ENCODE peak calls at places on chromosomes 2 and 18, in ten cellular contexts. T, Q, U, S, M, F, I, P, A and K are unnamed samples. For H3K4me1, the result is how much of the 10 kb centered on the place peaks cover.

GRCh38 chr18:34031810-34032209 is 192.9 kb downstream of the NOL4 start:
- DNase-seq in M (no peak), S (peak), I (no peak), T (no peak), P (no peak), Q (no peak), A (no peak), F (no peak), U (peak), K (no peak)

GRCh38 chr2:74238879-74239278 is 40.5 kb downstream of the MTHFD2 start:
- DNase-seq in S (no peak), F (no peak), I (no peak), T (no peak), P (no peak), A (no peak), M (peak), Q (peak), U (no peak), K (no peak)

GRCh38 chr2:85635636-85636035 is 19.6 kb downstream of the USP39 start:
- DNase-seq in P (no peak), S (no peak), A (no peak), F (no peak), U (no peak), Q (no peak), T (no peak), M (peak), I (no peak), K (no peak)

GRCh38 chr2:47232738-47233415 is 77.8 kb upstream of the STPG4 start:
- DNase-seq in A (no peak), S (no peak), U (no peak), I (no peak), M (no peak), P (no peak), F (no peak), T (no peak), Q (peak), K (no peak)

GRCh38 chr18:39485696-39486095 is 1920.1 kb upstream of the CELF4 start:
- DNase-seq in S (no peak), I (no peak), A (no peak), M (no peak), F (no peak), P (no peak), Q (no peak), U (no peak), T (no peak), K (no peak)

GRCh38 chr18:75218524-75218923 is 7.9 kb downstream of the TSHZ1 start:
- DNase-seq in A (no peak), I (no peak), T (no peak), F (no peak), Q (no peak), S (no peak), M (no peak), P (no peak), U (no peak), K (no peak)

GRCh38 chr2:22855761-22856184 is 529.2 kb upstream of the KLHL29 start:
- DNase-seq in Q (no peak), M (no peak), I (no peak), U (no peak), S (no peak), P (no peak), F (no peak), A (no peak), T (no peak), K (no peak)

GRCh38 chr2:71459084-71459431 is 5.7 kb downstream of the DYSF start:
- DNase-seq in U (no peak), T (no peak), P (no peak), S (no peak), A (no peak), M (peak), Q (no peak), I (no peak), F (peak), K (no peak)

GRCh38 chr2:88654714-88655113 is 27.4 kb upstream of the EIF2AK3 start:
- DNase-seq in I (no peak), P (no peak), A (no peak), Q (peak), F (no peak), M (peak), S (no peak), T (no peak), U (no peak), K (no peak)

GRCh38 chr18:3666526-3667254 is 216.7 kb downstream of the TGIF1 start:
- DNase-seq in Q (no peak), F (no peak), P (no peak), U (no peak), M (no peak), T (no peak), I (no peak), S (peak), A (no peak), K (no peak)

GRCh38 chr2:84288335-84288734 is 170.7 kb downstream of the SUCLG1 start:
- DNase-seq in F (no peak), S (peak), T (no peak), Q (no peak), P (no peak), I (no peak), A (no peak), U (peak), M (no peak), K (no peak)

GRCh38 chr2:37918742-37919186 is 6.3 kb upstream of the RMDN2 start:
- DNase-seq in M (no peak), U (no peak), P (no peak), I (no peak), Q (peak), S (no peak), A (no peak), T (no peak), F (no peak), K (no peak)

GRCh38 chr2:50953021-50953420 is 78.9 kb downstream of the NRXN1 start:
- DNase-seq in I (no peak), U (no peak), Q (peak), S (no peak), F (no peak), A (no peak), P (no peak), M (peak), T (peak), K (no peak)

GRCh38 chr2:219645631-219646527 is 18.4 kb downstream of the SLC4A3 start:
- DNase-seq in U (peak), Q (peak), P (no peak), T (peak), F (no peak), I (no peak), M (peak), A (no peak), S (peak), K (no peak)

GRCh38 chr2:180607501-180608060 is 372.8 kb upstream of the UBE2E3 start:
- DNase-seq in Q (no peak), A (no peak), U (no peak), M (no peak), S (no peak), I (no peak), T (no peak), P (no peak), F (no peak), K (no peak)

GRCh38 chr2:118580651-118581050 is 266.8 kb downstream of the EN1 start:
- DNase-seq in T (no peak), S (no peak), F (no peak), P (no peak), M (peak), A (no peak), Q (no peak), I (no peak), U (peak), K (no peak)

GRCh38 chr2:84785950-84786349 is 94.9 kb downstream of the TRABD2A start:
- DNase-seq in F (no peak), U (no peak), S (no peak), A (no peak), T (no peak), P (no peak), Q (no peak), I (no peak), M (no peak), K (no peak)

GRCh38 chr2:169095631-169096105 is 26.3 kb downstream of the DHRS9 start:
- DNase-seq in S (no peak), U (no peak), T (peak), M (peak), F (no peak), I (no peak), A (no peak), Q (peak), P (no peak), K (no peak)

GRCh38 chr2:28981016-28981441 is at the start of gene TOGARAM2:
- DNase-seq in T (no peak), P (no peak), Q (no peak), S (no peak), F (peak), I (peak), U (no peak), A (no peak), M (peak), K (no peak)

GRCh38 chr18:36848609-36849008 is 19.7 kb downstream of the KIAA1328 start:
- DNase-seq in A (no peak), Q (no peak), F (no peak), M (no peak), U (no peak), S (no peak), P (no peak), T (no peak), I (no peak), K (no peak)

GRCh38 chr2:215982465-215982875 is 30.9 kb downstream of the MREG start:
- DNase-seq in F (peak), T (peak), M (peak), A (no peak), S (no peak), Q (peak), P (no peak), U (no peak), I (no peak), K (no peak)

GRCh38 chr18:73893879-73894278 is 253.8 kb downstream of the FBXO15 start:
- DNase-seq in P (no peak), F (no peak), M (no peak), S (no peak), U (no peak), I (no peak), Q (no peak), A (no peak), T (no peak), K (no peak)

GRCh38 chr2:37324786-37325624 is at the start of gene PRKD3:
- DNase-seq in Q (peak), F (peak), U (peak), M (peak), A (peak), S (peak), I (no peak), P (peak), T (peak), K (no peak)

GRCh38 chr2:172813314-172813888 is 77.8 kb downstream of the RAPGEF4 start:
- DNase-seq in F (no peak), A (no peak), U (peak), P (no peak), S (no peak), M (peak), T (no peak), Q (peak), I (no peak), K (no peak)

GRCh38 chr2:7379799-7380198 is 462.6 kb downstream of the RNF144A start:
- DNase-seq in M (no peak), F (no peak), S (peak), I (no peak), A (no peak), P (no peak), U (peak), T (no peak), Q (no peak), K (no peak)

GRCh38 chr2:44549099-44549471 is 187.3 kb downstream of the CAMKMT start:
- DNase-seq in I (no peak), A (no peak), S (no peak), F (no peak), Q (peak), T (no peak), P (no peak), M (peak), U (peak), K (no peak)

GRCh38 chr2:35428548-35428947 is 927.0 kb upstream of the CRIM1 start:
- DNase-seq in A (no peak), F (no peak), P (no peak), U (peak), I (peak), S (peak), T (no peak), M (peak), Q (peak), K (no peak)

GRCh38 chr2:40202798-40203400 is 249.0 kb downstream of the SLC8A1 start:
- DNase-seq in M (peak), S (no peak), T (no peak), F (no peak), P (no peak), I (no peak), A (no peak), U (peak), Q (peak), K (no peak)

GRCh38 chr2:46326231-46326980 is 29.2 kb downstream of the EPAS1 start:
- DNase-seq in M (peak), I (peak), T (no peak), F (peak), P (no peak), A (no peak), U (no peak), Q (no peak), S (peak), K (no peak)

GRCh38 chr2:38092196-38092902 is 16.4 kb upstream of the CYP1B1 start:
- DNase-seq in S (no peak), U (peak), A (no peak), T (no peak), F (no peak), I (no peak), P (no peak), Q (peak), M (peak), K (no peak)

GRCh38 chr18:11665587-11665986 is 23.5 kb upstream of the GNAL start:
- DNase-seq in T (no peak), I (no peak), M (no peak), P (no peak), Q (no peak), U (no peak), S (peak), A (no peak), F (peak), K (no peak)

GRCh38 chr2:215615829-215616226 is 180.0 kb upstream of the FN1 start:
- DNase-seq in Q (no peak), U (no peak), M (no peak), S (no peak), I (no peak), F (no peak), A (no peak), P (no peak), T (no peak), K (no peak)

GRCh38 chr18:36139251-36139650 is 9.6 kb downstream of the ELP2 start:
- DNase-seq in P (no peak), F (no peak), M (no peak), I (no peak), T (no peak), U (no peak), A (no peak), Q (no peak), S (no peak), K (no peak)

GRCh38 chr2:47815764-47816163 is 32.8 kb downstream of the MSH6 start:
- DNase-seq in T (no peak), I (no peak), U (no peak), S (no peak), A (no peak), M (no peak), Q (no peak), P (no peak), F (no peak), K (no peak)

GRCh38 chr2:48946444-48947048 is 191.0 kb upstream of the LHCGR start:
- DNase-seq in Q (peak), U (peak), T (peak), I (no peak), A (peak), M (peak), F (peak), S (peak), P (no peak), K (no peak)

GRCh38 chr18:70279470-70279869 is 9.4 kb upstream of the SOCS6 start:
- DNase-seq in A (no peak), P (no peak), F (no peak), S (no peak), I (no peak), M (no peak), T (no peak), Q (no peak), U (no peak), K (no peak)

DNA sequence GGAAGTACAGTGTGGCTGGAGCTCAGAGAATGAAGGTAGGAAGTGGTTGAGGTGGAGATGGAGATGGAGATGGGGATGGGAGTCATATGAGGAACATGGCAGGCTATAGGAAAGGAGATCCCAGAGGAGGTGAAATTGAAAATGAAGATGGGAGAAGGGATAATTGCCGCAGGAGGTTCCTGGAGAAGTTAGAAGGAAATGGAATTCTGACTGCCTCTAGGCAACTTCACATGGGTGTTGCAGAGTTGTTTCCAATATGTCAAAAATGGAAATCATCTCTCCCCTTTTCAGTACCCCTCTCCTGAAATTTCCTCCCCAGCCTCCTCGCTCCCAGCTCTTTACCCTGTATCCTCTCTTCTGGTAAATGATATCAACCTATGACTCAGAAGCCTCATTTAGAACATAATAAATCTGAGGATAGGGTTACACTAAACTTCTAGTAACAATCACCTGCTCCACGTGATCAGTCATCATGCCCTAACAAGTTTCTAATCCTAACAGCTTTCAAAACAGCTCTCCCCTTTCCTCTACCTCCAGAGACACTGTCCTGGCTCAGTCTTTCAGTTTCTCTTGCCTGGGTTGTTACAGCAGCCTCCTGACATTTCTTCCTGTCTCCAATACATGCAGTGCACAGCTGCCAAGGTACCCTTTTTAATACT is 201.9 kb upstream of the RBMS1 start:
- DNase-seq in T (no peak), Q (peak), A (no peak), M (peak), P (no peak), I (no peak), U (no peak), F (no peak), S (no peak), K (no peak)
- H3K4me1 ChIP-seq in T (under half), Q (under half), A (under half), M (under half), P (under half), I (under half), U (under half), F (under half), S (under half), K (under half)

DNA sequence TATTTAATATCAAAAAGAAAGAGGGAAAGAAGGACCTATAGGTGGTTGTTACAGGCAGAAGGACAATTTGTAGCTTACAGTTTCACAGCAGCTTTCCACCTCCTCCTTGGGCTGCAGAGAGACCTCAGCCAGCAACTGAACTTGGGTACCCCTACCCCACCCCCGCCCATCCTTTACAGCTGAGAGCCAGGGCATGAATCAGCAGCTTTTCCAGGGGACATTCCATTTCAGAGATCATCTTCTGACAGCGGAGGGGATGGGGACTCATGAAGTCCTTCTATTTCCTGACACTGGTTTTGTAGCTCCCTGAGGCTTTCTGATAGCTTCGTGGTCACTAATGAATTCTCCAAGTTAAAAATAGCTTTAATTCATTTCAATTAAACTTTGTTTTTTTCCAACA is 96.4 kb downstream of the ITGB1BP1 start:
- DNase-seq in T (no peak), M (peak), A (no peak), S (no peak), U (peak), Q (peak), P (no peak), F (no peak), I (no peak), K (no peak)
- H3K4me1 ChIP-seq in T (under half), M (under half), A (under half), S (under half), U (under half), Q (under half), P (under half), F (under half), I (under half), K (under half)

GRCh38 chr2:111704246-111704645 is 179.7 kb downstream of the ANAPC1 start:
- DNase-seq in U (no peak), T (no peak), M (peak), I (no peak), S (peak), A (no peak), Q (peak), P (no peak), F (no peak), K (no peak)

GRCh38 chr2:111702809-111703196 is 181.2 kb downstream of the ANAPC1 start:
- DNase-seq in T (no peak), A (no peak), P (no peak), S (no peak), M (no peak), U (no peak), F (no peak), I (no peak), Q (no peak), K (no peak)

GRCh38 chr2:111702119-111702808 is 181.7 kb downstream of the ANAPC1 start:
- DNase-seq in M (peak), T (peak), S (peak), U (peak), A (peak), F (peak), Q (peak), I (no peak), P (no peak), K (no peak)

GRCh38 chr2:111705206-111705605 is 178.8 kb downstream of the ANAPC1 start:
- DNase-seq in U (no peak), I (no peak), Q (no peak), P (no peak), T (no peak), M (no peak), S (peak), F (no peak), A (no peak), K (no peak)

GRCh38 chr2:111703759-111704158 is 180.2 kb downstream of the ANAPC1 start:
- DNase-seq in I (no peak), U (no peak), T (no peak), P (no peak), A (no peak), F (no peak), Q (no peak), S (peak), M (no peak), K (no peak)
- H3K4me1 ChIP-seq in I (under half), U (under half), T (half or more), P (under half), A (under half), F (under half), Q (under half), S (under half), M (under half), K (under half)

GRCh38 chr2:61536086-61536722 is 2.0 kb downstream of the XPO1 start:
- DNase-seq in Q (peak), I (no peak), S (peak), A (no peak), F (no peak), M (peak), P (no peak), T (no peak), U (no peak), K (no peak)
- H3K4me1 ChIP-seq in Q (under half), I (under half), S (under half), A (under half), F (under half), M (under half), P (under half), T (under half), U (under half), K (under half)

DNA sequence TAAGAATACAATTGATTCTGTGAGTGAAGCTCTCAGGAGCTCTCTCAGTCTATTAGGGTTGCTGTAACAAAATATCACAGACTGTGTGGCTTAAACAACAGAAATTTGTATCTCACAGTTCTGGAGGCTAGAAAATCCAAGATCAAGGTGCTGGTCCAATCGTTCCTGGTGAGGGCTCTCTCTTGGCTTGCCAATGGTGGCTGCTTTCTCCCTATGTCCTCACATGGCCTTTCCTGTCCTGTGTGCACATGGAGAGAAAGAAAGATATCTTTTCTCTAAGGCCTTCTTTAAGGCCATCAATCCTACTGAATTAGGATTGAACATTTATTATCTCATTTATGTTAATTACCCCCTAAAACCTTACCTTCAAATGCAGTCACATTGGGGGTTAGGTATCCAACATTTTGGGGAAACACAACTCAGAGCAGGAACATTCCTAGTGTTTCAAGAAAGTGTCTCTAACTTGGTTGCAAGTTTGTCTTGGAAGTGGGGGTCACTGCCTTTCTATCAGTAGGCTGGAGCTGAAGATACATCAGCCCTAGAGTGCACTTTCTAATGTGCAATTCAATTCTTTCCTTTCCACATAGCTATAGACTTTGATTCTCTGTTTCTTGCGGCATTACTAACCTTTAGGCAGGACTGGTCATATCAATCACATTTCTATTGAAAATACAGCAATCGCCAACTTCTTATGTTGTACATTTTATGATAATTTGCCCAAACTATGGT is 24.8 kb downstream of the TFPI start:
- DNase-seq in F (no peak), U (no peak), A (no peak), T (no peak), Q (no peak), P (no peak), I (no peak), S (no peak), M (no peak), K (no peak)
- H3K4me1 ChIP-seq in F (under half), U (under half), A (under half), T (under half), Q (under half), P (under half), I (under half), S (under half), M (under half), K (under half)